ENCODE peak calls at places on chromosome 2, in six cellular contexts. One of them, this sample, is unnamed.

GRCh38 chr2:57890993-57891688 is 155.5 kb upstream of the VRK2 start:
- DNase-seq in stimulated activated CD8-positive, alpha-beta memory T cell treated with anti-CD3 and anti-CD28 coated beads, Interleukin-7, amount 100 ng/mL, for 1 hour: no peak
- DNase-seq in neural crest cell: no peak
- DNase-seq in hippocampal formation: no peak
- DNase-seq in omental fat pad: no peak
- DNase-seq in cardiac fibroblast: peak
- DNase-seq in this sample: no peak

GRCh38 chr2:171652411-171652775 is 34.9 kb upstream of the DYNC1I2 start:
- DNase-seq in stimulated activated CD8-positive, alpha-beta memory T cell treated with anti-CD3 and anti-CD28 coated beads, Interleukin-7, amount 100 ng/mL, for 1 hour: no peak
- DNase-seq in hippocampal formation: no peak
- DNase-seq in omental fat pad: no peak
- DNase-seq in neural crest cell: no peak
- DNase-seq in cardiac fibroblast: peak
- DNase-seq in this sample: no peak

GRCh38 chr2:46801731-46802664 is 113.6 kb downstream of the MCFD2 start:
- DNase-seq in hippocampal formation: peak
- DNase-seq in cardiac fibroblast: peak
- DNase-seq in omental fat pad: no peak
- DNase-seq in neural crest cell: no peak
- DNase-seq in stimulated activated CD8-positive, alpha-beta memory T cell treated with anti-CD3 and anti-CD28 coated beads, Interleukin-7, amount 100 ng/mL, for 1 hour: no peak
- DNase-seq in this sample: no peak

GRCh38 chr2:188984126-188984525 is 10.0 kb downstream of the COL3A1 start:
- DNase-seq in neural crest cell: no peak
- DNase-seq in cardiac fibroblast: peak
- DNase-seq in hippocampal formation: peak
- DNase-seq in omental fat pad: no peak
- DNase-seq in stimulated activated CD8-positive, alpha-beta memory T cell treated with anti-CD3 and anti-CD28 coated beads, Interleukin-7, amount 100 ng/mL, for 1 hour: no peak
- DNase-seq in this sample: no peak

GRCh38 chr2:32688511-32688910 is 60.7 kb downstream of the TTC27 start:
- DNase-seq in stimulated activated CD8-positive, alpha-beta memory T cell treated with anti-CD3 and anti-CD28 coated beads, Interleukin-7, amount 100 ng/mL, for 1 hour: no peak
- DNase-seq in hippocampal formation: no peak
- DNase-seq in omental fat pad: no peak
- DNase-seq in neural crest cell: no peak
- DNase-seq in cardiac fibroblast: peak
- DNase-seq in this sample: no peak

GRCh38 chr2:121505005-121505404 is 25.7 kb upstream of the RNU4ATAC start:
- DNase-seq in stimulated activated CD8-positive, alpha-beta memory T cell treated with anti-CD3 and anti-CD28 coated beads, Interleukin-7, amount 100 ng/mL, for 1 hour: no peak
- DNase-seq in omental fat pad: no peak
- DNase-seq in cardiac fibroblast: peak
- DNase-seq in hippocampal formation: no peak
- DNase-seq in neural crest cell: no peak
- DNase-seq in this sample: no peak

GRCh38 chr2:231940795-231941194 is 14.6 kb upstream of the NPPC start:
- DNase-seq in omental fat pad: no peak
- DNase-seq in hippocampal formation: no peak
- DNase-seq in cardiac fibroblast: no peak
- DNase-seq in stimulated activated CD8-positive, alpha-beta memory T cell treated with anti-CD3 and anti-CD28 coated beads, Interleukin-7, amount 100 ng/mL, for 1 hour: no peak
- DNase-seq in neural crest cell: no peak
- DNase-seq in this sample: no peak

GRCh38 chr2:160039166-160039903 is 23.1 kb downstream of the PLA2R1 start:
- DNase-seq in cardiac fibroblast: peak
- DNase-seq in hippocampal formation: no peak
- DNase-seq in omental fat pad: no peak
- DNase-seq in neural crest cell: no peak
- DNase-seq in stimulated activated CD8-positive, alpha-beta memory T cell treated with anti-CD3 and anti-CD28 coated beads, Interleukin-7, amount 100 ng/mL, for 1 hour: no peak
- DNase-seq in this sample: no peak

GRCh38 chr2:205596581-205596980 is 85.7 kb upstream of the NRP2 start:
- DNase-seq in hippocampal formation: no peak
- DNase-seq in stimulated activated CD8-positive, alpha-beta memory T cell treated with anti-CD3 and anti-CD28 coated beads, Interleukin-7, amount 100 ng/mL, for 1 hour: no peak
- DNase-seq in neural crest cell: no peak
- DNase-seq in omental fat pad: no peak
- DNase-seq in cardiac fibroblast: no peak
- DNase-seq in this sample: no peak

GRCh38 chr2:132009874-132010521 is 151.8 kb downstream of the ANKRD30BL start:
- DNase-seq in omental fat pad: no peak
- DNase-seq in stimulated activated CD8-positive, alpha-beta memory T cell treated with anti-CD3 and anti-CD28 coated beads, Interleukin-7, amount 100 ng/mL, for 1 hour: no peak
- DNase-seq in hippocampal formation: no peak
- DNase-seq in neural crest cell: no peak
- DNase-seq in cardiac fibroblast: peak
- DNase-seq in this sample: no peak

GRCh38 chr2:118198268-118198667 is 110.0 kb downstream of the INSIG2 start:
- DNase-seq in hippocampal formation: no peak
- DNase-seq in stimulated activated CD8-positive, alpha-beta memory T cell treated with anti-CD3 and anti-CD28 coated beads, Interleukin-7, amount 100 ng/mL, for 1 hour: no peak
- DNase-seq in neural crest cell: no peak
- DNase-seq in omental fat pad: no peak
- DNase-seq in cardiac fibroblast: no peak
- DNase-seq in this sample: no peak

GRCh38 chr2:173934895-173935294 is 30.3 kb downstream of the SP3 start:
- DNase-seq in cardiac fibroblast: peak
- DNase-seq in stimulated activated CD8-positive, alpha-beta memory T cell treated with anti-CD3 and anti-CD28 coated beads, Interleukin-7, amount 100 ng/mL, for 1 hour: no peak
- DNase-seq in neural crest cell: no peak
- DNase-seq in hippocampal formation: no peak
- DNase-seq in omental fat pad: no peak
- DNase-seq in this sample: no peak

GRCh38 chr2:154960802-154961583 is 262.5 kb downstream of the KCNJ3 start:
- DNase-seq in stimulated activated CD8-positive, alpha-beta memory T cell treated with anti-CD3 and anti-CD28 coated beads, Interleukin-7, amount 100 ng/mL, for 1 hour: no peak
- DNase-seq in neural crest cell: no peak
- DNase-seq in omental fat pad: no peak
- DNase-seq in cardiac fibroblast: no peak
- DNase-seq in hippocampal formation: no peak
- DNase-seq in this sample: no peak

GRCh38 chr2:225274751-225275150 is 124.8 kb upstream of the NYAP2 start:
- DNase-seq in cardiac fibroblast: peak
- DNase-seq in neural crest cell: no peak
- DNase-seq in hippocampal formation: no peak
- DNase-seq in omental fat pad: no peak
- DNase-seq in stimulated activated CD8-positive, alpha-beta memory T cell treated with anti-CD3 and anti-CD28 coated beads, Interleukin-7, amount 100 ng/mL, for 1 hour: no peak
- DNase-seq in this sample: no peak

GRCh38 chr2:133718688-133719201 is 150.5 kb upstream of the NCKAP5 start:
- DNase-seq in hippocampal formation: peak
- DNase-seq in neural crest cell: no peak
- DNase-seq in cardiac fibroblast: peak
- DNase-seq in stimulated activated CD8-positive, alpha-beta memory T cell treated with anti-CD3 and anti-CD28 coated beads, Interleukin-7, amount 100 ng/mL, for 1 hour: no peak
- DNase-seq in omental fat pad: no peak
- DNase-seq in this sample: no peak

GRCh38 chr2:9311488-9311887 is 104.9 kb downstream of the ASAP2 start:
- DNase-seq in omental fat pad: no peak
- DNase-seq in neural crest cell: no peak
- DNase-seq in hippocampal formation: no peak
- DNase-seq in cardiac fibroblast: peak
- DNase-seq in stimulated activated CD8-positive, alpha-beta memory T cell treated with anti-CD3 and anti-CD28 coated beads, Interleukin-7, amount 100 ng/mL, for 1 hour: no peak
- DNase-seq in this sample: no peak

GRCh38 chr2:203823179-203823578 is 44.4 kb upstream of the CTLA4 start:
- DNase-seq in stimulated activated CD8-positive, alpha-beta memory T cell treated with anti-CD3 and anti-CD28 coated beads, Interleukin-7, amount 100 ng/mL, for 1 hour: no peak
- DNase-seq in hippocampal formation: no peak
- DNase-seq in cardiac fibroblast: no peak
- DNase-seq in omental fat pad: no peak
- DNase-seq in neural crest cell: no peak
- DNase-seq in this sample: no peak

GRCh38 chr2:180985771-180986395 is 5.5 kb downstream of the UBE2E3 start:
- DNase-seq in cardiac fibroblast: no peak
- DNase-seq in stimulated activated CD8-positive, alpha-beta memory T cell treated with anti-CD3 and anti-CD28 coated beads, Interleukin-7, amount 100 ng/mL, for 1 hour: no peak
- DNase-seq in omental fat pad: no peak
- DNase-seq in hippocampal formation: no peak
- DNase-seq in neural crest cell: no peak
- DNase-seq in this sample: no peak

GRCh38 chr2:14475994-14476393 is 156.5 kb upstream of the LRATD1 start:
- DNase-seq in omental fat pad: no peak
- DNase-seq in neural crest cell: no peak
- DNase-seq in stimulated activated CD8-positive, alpha-beta memory T cell treated with anti-CD3 and anti-CD28 coated beads, Interleukin-7, amount 100 ng/mL, for 1 hour: no peak
- DNase-seq in hippocampal formation: no peak
- DNase-seq in cardiac fibroblast: no peak
- DNase-seq in this sample: no peak

GRCh38 chr2:45786030-45786830 is 134.8 kb downstream of the PRKCE start:
- DNase-seq in cardiac fibroblast: no peak
- DNase-seq in stimulated activated CD8-positive, alpha-beta memory T cell treated with anti-CD3 and anti-CD28 coated beads, Interleukin-7, amount 100 ng/mL, for 1 hour: no peak
- DNase-seq in omental fat pad: no peak
- DNase-seq in hippocampal formation: no peak
- DNase-seq in neural crest cell: no peak
- DNase-seq in this sample: no peak

GRCh38 chr2:20617081-20617575 is 33.8 kb downstream of the HS1BP3 start:
- DNase-seq in omental fat pad: no peak
- DNase-seq in hippocampal formation: no peak
- DNase-seq in stimulated activated CD8-positive, alpha-beta memory T cell treated with anti-CD3 and anti-CD28 coated beads, Interleukin-7, amount 100 ng/mL, for 1 hour: no peak
- DNase-seq in cardiac fibroblast: peak
- DNase-seq in neural crest cell: no peak
- DNase-seq in this sample: no peak

GRCh38 chr2:134075204-134075603 is 178.7 kb upstream of the MGAT5 start:
- DNase-seq in hippocampal formation: no peak
- DNase-seq in cardiac fibroblast: no peak
- DNase-seq in stimulated activated CD8-positive, alpha-beta memory T cell treated with anti-CD3 and anti-CD28 coated beads, Interleukin-7, amount 100 ng/mL, for 1 hour: no peak
- DNase-seq in omental fat pad: no peak
- DNase-seq in neural crest cell: no peak
- DNase-seq in this sample: no peak

GRCh38 chr2:240205348-240205747 is 64.9 kb upstream of the OTOS start:
- DNase-seq in neural crest cell: no peak
- DNase-seq in hippocampal formation: no peak
- DNase-seq in stimulated activated CD8-positive, alpha-beta memory T cell treated with anti-CD3 and anti-CD28 coated beads, Interleukin-7, amount 100 ng/mL, for 1 hour: no peak
- DNase-seq in cardiac fibroblast: peak
- DNase-seq in omental fat pad: no peak
- DNase-seq in this sample: no peak

GRCh38 chr2:104845552-104845931 is 8.4 kb upstream of the POU3F3 start:
- DNase-seq in neural crest cell: no peak
- DNase-seq in stimulated activated CD8-positive, alpha-beta memory T cell treated with anti-CD3 and anti-CD28 coated beads, Interleukin-7, amount 100 ng/mL, for 1 hour: no peak
- DNase-seq in cardiac fibroblast: no peak
- DNase-seq in omental fat pad: no peak
- DNase-seq in hippocampal formation: no peak
- DNase-seq in this sample: no peak

GRCh38 chr2:777546-777945 is 100.3 kb upstream of the TMEM18 start:
- DNase-seq in cardiac fibroblast: no peak
- DNase-seq in hippocampal formation: no peak
- DNase-seq in stimulated activated CD8-positive, alpha-beta memory T cell treated with anti-CD3 and anti-CD28 coated beads, Interleukin-7, amount 100 ng/mL, for 1 hour: no peak
- DNase-seq in omental fat pad: no peak
- DNase-seq in neural crest cell: no peak
- DNase-seq in this sample: no peak

GRCh38 chr2:134142341-134142738 is 111.5 kb upstream of the MGAT5 start:
- DNase-seq in cardiac fibroblast: peak
- DNase-seq in hippocampal formation: no peak
- DNase-seq in omental fat pad: no peak
- DNase-seq in neural crest cell: no peak
- DNase-seq in stimulated activated CD8-positive, alpha-beta memory T cell treated with anti-CD3 and anti-CD28 coated beads, Interleukin-7, amount 100 ng/mL, for 1 hour: no peak
- DNase-seq in this sample: no peak

GRCh38 chr2:133362061-133362476 is 206.2 kb downstream of the NCKAP5 start:
- DNase-seq in stimulated activated CD8-positive, alpha-beta memory T cell treated with anti-CD3 and anti-CD28 coated beads, Interleukin-7, amount 100 ng/mL, for 1 hour: no peak
- DNase-seq in omental fat pad: no peak
- DNase-seq in cardiac fibroblast: peak
- DNase-seq in neural crest cell: no peak
- DNase-seq in hippocampal formation: peak
- DNase-seq in this sample: no peak

GRCh38 chr2:8573234-8573941 is 108.5 kb upstream of the ID2 start:
- DNase-seq in hippocampal formation: no peak
- DNase-seq in stimulated activated CD8-positive, alpha-beta memory T cell treated with anti-CD3 and anti-CD28 coated beads, Interleukin-7, amount 100 ng/mL, for 1 hour: no peak
- DNase-seq in neural crest cell: no peak
- DNase-seq in cardiac fibroblast: no peak
- DNase-seq in omental fat pad: no peak
- DNase-seq in this sample: no peak

GRCh38 chr2:220593526-220593925 is 966.1 kb downstream of the SLC4A3 start:
- DNase-seq in hippocampal formation: no peak
- DNase-seq in neural crest cell: no peak
- DNase-seq in omental fat pad: no peak
- DNase-seq in cardiac fibroblast: no peak
- DNase-seq in stimulated activated CD8-positive, alpha-beta memory T cell treated with anti-CD3 and anti-CD28 coated beads, Interleukin-7, amount 100 ng/mL, for 1 hour: no peak
- DNase-seq in this sample: no peak

GRCh38 chr2:205482399-205483065 is 199.8 kb upstream of the NRP2 start:
- DNase-seq in omental fat pad: no peak
- DNase-seq in neural crest cell: no peak
- DNase-seq in stimulated activated CD8-positive, alpha-beta memory T cell treated with anti-CD3 and anti-CD28 coated beads, Interleukin-7, amount 100 ng/mL, for 1 hour: no peak
- DNase-seq in hippocampal formation: no peak
- DNase-seq in cardiac fibroblast: no peak
- DNase-seq in this sample: no peak

GRCh38 chr2:199379251-199379650 is 78.5 kb downstream of the SATB2 start:
- DNase-seq in stimulated activated CD8-positive, alpha-beta memory T cell treated with anti-CD3 and anti-CD28 coated beads, Interleukin-7, amount 100 ng/mL, for 1 hour: no peak
- DNase-seq in hippocampal formation: no peak
- DNase-seq in omental fat pad: no peak
- DNase-seq in cardiac fibroblast: peak
- DNase-seq in neural crest cell: no peak
- DNase-seq in this sample: no peak

GRCh38 chr2:176763871-176764404 is 448.7 kb upstream of the HNRNPA3 start:
- DNase-seq in omental fat pad: no peak
- DNase-seq in stimulated activated CD8-positive, alpha-beta memory T cell treated with anti-CD3 and anti-CD28 coated beads, Interleukin-7, amount 100 ng/mL, for 1 hour: no peak
- DNase-seq in neural crest cell: no peak
- DNase-seq in hippocampal formation: no peak
- DNase-seq in cardiac fibroblast: no peak
- DNase-seq in this sample: no peak

GRCh38 chr2:163611557-163611906 is 124.3 kb downstream of the FIGN start:
- DNase-seq in hippocampal formation: no peak
- DNase-seq in omental fat pad: no peak
- DNase-seq in neural crest cell: no peak
- DNase-seq in stimulated activated CD8-positive, alpha-beta memory T cell treated with anti-CD3 and anti-CD28 coated beads, Interleukin-7, amount 100 ng/mL, for 1 hour: no peak
- DNase-seq in cardiac fibroblast: no peak
- DNase-seq in this sample: no peak

GRCh38 chr2:18473241-18473841 is 87.1 kb downstream of the RDH14 start:
- DNase-seq in hippocampal formation: no peak
- DNase-seq in stimulated activated CD8-positive, alpha-beta memory T cell treated with anti-CD3 and anti-CD28 coated beads, Interleukin-7, amount 100 ng/mL, for 1 hour: no peak
- DNase-seq in cardiac fibroblast: peak
- DNase-seq in neural crest cell: no peak
- DNase-seq in omental fat pad: no peak
- DNase-seq in this sample: peak

GRCh38 chr2:128835342-128835855 is 516.7 kb upstream of the HS6ST1 start:
- DNase-seq in cardiac fibroblast: no peak
- DNase-seq in hippocampal formation: no peak
- DNase-seq in neural crest cell: no peak
- DNase-seq in stimulated activated CD8-positive, alpha-beta memory T cell treated with anti-CD3 and anti-CD28 coated beads, Interleukin-7, amount 100 ng/mL, for 1 hour: no peak
- DNase-seq in omental fat pad: no peak
- DNase-seq in this sample: no peak

GRCh38 chr2:135829420-135829983 is 7.5 kb downstream of the LCT start:
- DNase-seq in hippocampal formation: no peak
- DNase-seq in neural crest cell: no peak
- DNase-seq in omental fat pad: no peak
- DNase-seq in cardiac fibroblast: no peak
- DNase-seq in stimulated activated CD8-positive, alpha-beta memory T cell treated with anti-CD3 and anti-CD28 coated beads, Interleukin-7, amount 100 ng/mL, for 1 hour: no peak
- DNase-seq in this sample: no peak